ENCODE peak calls at places on chromosomes 13 and 19, in five cellular contexts. Z is cardiac fibroblast; A is stimulated activated CD4-positive, alpha-beta T cell treated with anti-CD3 and anti-CD28 coated beads, Interleukin-15, amount 100 ng/mL, for 48 hours; S is NCI-H146; J is effector CD4-positive, alpha-beta T cell. B is an unnamed sample.

GRCh38 chr19:57712222-57712621 is 3.2 kb upstream of the ZNF154 start:
- DNase-seq in S (no peak), A (no peak), Z (no peak), J (no peak), B (no peak)

GRCh38 chr19:33296473-33297060 is 5.8 kb downstream of the CEBPA start:
- DNase-seq in S (no peak), A (no peak), Z (no peak), J (no peak), B (no peak)

GRCh38 chr19:10643968-10644290 is 10.2 kb upstream of the ILF3 start:
- DNase-seq in J (no peak), A (no peak), Z (no peak), S (no peak), B (no peak)

GRCh38 chr13:45768668-45769067 is 66.5 kb downstream of the CBY2 start:
- DNase-seq in Z (no peak), A (no peak), J (no peak), S (no peak), B (no peak)

GRCh38 chr13:33487575-33488243 is 202.2 kb upstream of the STARD13 start:
- DNase-seq in J (no peak), A (no peak), Z (peak), S (peak), B (no peak)

GRCh38 chr19:14480695-14481069 is 5.5 kb upstream of the PTGER1 start:
- DNase-seq in S (no peak), A (no peak), J (no peak), Z (no peak), B (no peak)

GRCh38 chr13:32837973-32838940 is 178.0 kb upstream of the KL start:
- DNase-seq in A (no peak), Z (no peak), S (peak), J (no peak), B (no peak)

GRCh38 chr19:50486823-50487515 is 10.3 kb upstream of the GARIN5A start:
- DNase-seq in J (peak), A (peak), S (no peak), Z (peak), B (peak)

GRCh38 chr19:45825917-45826893 is 11.1 kb upstream of the RSPH6A start:
- DNase-seq in S (no peak), J (no peak), Z (no peak), A (no peak), B (no peak)

GRCh38 chr13:58999851-59000250 is 1163.9 kb downstream of the DIAPH3 start:
- DNase-seq in Z (no peak), S (no peak), A (no peak), J (no peak), B (no peak)

GRCh38 chr19:53112286-53112685 is 9.1 kb upstream of the ZNF160 start:
- DNase-seq in A (no peak), J (no peak), S (no peak), Z (no peak), B (no peak)

GRCh38 chr19:17538684-17539287 is 16.7 kb upstream of the COLGALT1 start:
- DNase-seq in Z (no peak), J (no peak), A (no peak), S (peak), B (no peak)

GRCh38 chr13:104832265-104832664 is 1703.2 kb downstream of the EFNB2 start:
- DNase-seq in J (no peak), S (no peak), A (no peak), Z (no peak), B (no peak)

GRCh38 chr19:34960103-34960805 is 3.8 kb downstream of the ZNF792 start:
- DNase-seq in J (no peak), A (no peak), S (no peak), Z (peak), B (no peak)

B was measured in stimulated activated CD8-positive, alpha-beta memory T cell treated with anti-CD3 and anti-CD28 coated beads, Interleukin-7, amount 100 ng/mL, for 24 hours.